ENCODE peak calls at places on chromosomes 4 and X, in eight cellular contexts. Z, K, E, I, G, R, J and X are unnamed samples.

GRCh38 chr4:92303621-92304027 is at the start of gene GRID2:
- DNase-seq in G (peak; percentile 1), K (no peak), R (no peak), J (no peak), Z (no peak), I (no peak), E (no peak), X (peak; percentile 16)

GRCh38 chr4:30744386-30744785 is 24.2 kb downstream of the PCDH7 start:
- DNase-seq in K (no peak), J (no peak), R (no peak), Z (no peak), E (no peak), G (no peak), I (no peak), X (no peak)

GRCh38 chr4:154490589-154491340 is 834 bp downstream of the DCHS2 start:
- DNase-seq in Z (no peak), K (no peak), J (peak; percentile 53), I (no peak), R (no peak), G (no peak), E (peak; percentile 85), X (no peak)

GRCh38 chr4:5368426-5368825 is 317.1 kb downstream of the STK32B start:
- DNase-seq in Z (no peak), K (no peak), E (no peak), R (no peak), I (no peak), G (no peak), J (no peak), X (no peak)

GRCh38 chr4:150082241-150082640 is 4.0 kb downstream of the DCLK2 start:
- DNase-seq in I (no peak), Z (no peak), R (no peak), E (no peak), J (no peak), K (peak; percentile 19), G (no peak), X (no peak)

GRCh38 chrX:37578045-37578444 is 6.6 kb downstream of the LANCL3 start:
- DNase-seq in Z (no peak), I (no peak), G (peak; percentile 84), J (no peak), E (no peak), K (no peak), R (no peak), X (peak; percentile 10)

GRCh38 chrX:106144755-106145639 is 23.1 kb upstream of the PWWP3B start:
- DNase-seq in E (no peak), Z (no peak), I (no peak), R (no peak), J (no peak), K (no peak), G (no peak), X (peak; percentile 1)

GRCh38 chr4:4433941-4434340 is 47.0 kb downstream of the NSG1 start:
- DNase-seq in Z (no peak), K (no peak), E (no peak), G (no peak), J (no peak), I (no peak), R (no peak), X (no peak)

GRCh38 chr4:57168986-57169385 is 58.8 kb upstream of the IGFBP7 start:
- DNase-seq in G (no peak), R (no peak), E (no peak), J (no peak), I (no peak), K (no peak), Z (no peak), X (no peak)

GRCh38 chr4:37455301-37456062 is 210.9 kb downstream of the NWD2 start:
- DNase-seq in J (no peak), E (no peak), R (no peak), Z (no peak), G (no peak), K (no peak), I (no peak), X (no peak)

GRCh38 chrX:95330292-95330691 is 1354.3 kb upstream of the DIAPH2 start:
- DNase-seq in E (no peak), K (no peak), J (no peak), G (no peak), R (no peak), Z (no peak), I (no peak), X (no peak)

GRCh38 chrX:123860506-123860840 is 620 bp downstream of the XIAP start:
- DNase-seq in K (no peak), I (no peak), Z (peak; percentile 32), E (no peak), G (no peak), J (no peak), R (peak; percentile 63), X (peak; percentile 50)

GRCh38 chr4:78845469-78845868 is 69.3 kb downstream of the BMP2K start:
- DNase-seq in R (peak; percentile 38), G (no peak), K (peak; percentile 22), E (no peak), I (no peak), Z (no peak), J (no peak), X (peak; percentile 32)

GRCh38 chr4:88803600-88804096 is 106.0 kb upstream of the NAP1L5 start:
- DNase-seq in G (peak; percentile 82), Z (peak; percentile 93), E (no peak), I (peak; percentile 64), K (no peak), J (no peak), R (peak; percentile 98), X (peak; percentile 96)

GRCh38 chr4:138576684-138577083 is 334.5 kb upstream of the SLC7A11 start:
- DNase-seq in E (no peak), J (no peak), G (peak; percentile 27), R (peak; percentile 61), Z (peak; percentile 32), I (no peak), K (no peak), X (peak; percentile 80)

GRCh38 chr4:157447195-157447594 is 226.7 kb downstream of the GRIA2 start:
- DNase-seq in E (no peak), I (no peak), G (peak; percentile 70), K (no peak), R (no peak), J (no peak), Z (no peak), X (no peak)

GRCh38 chrX:12974217-12974796 is 603 bp upstream of the TMSB4X start:
- DNase-seq in J (peak; percentile 82), K (no peak), Z (peak; percentile 72), R (peak; percentile 75), G (peak; percentile 60), E (peak; percentile 90), I (no peak), X (peak; percentile 61)

GRCh38 chr4:8282742-8283141 is 13.2 kb downstream of the HTRA3 start:
- DNase-seq in K (no peak), R (no peak), I (no peak), E (peak; percentile 65), G (no peak), Z (no peak), J (peak; percentile 49), X (no peak)

GRCh38 chrX:154020500-154021115 is 906 bp upstream of the IRAK1 start:
- DNase-seq in G (no peak), J (peak; percentile 43), K (no peak), R (no peak), E (no peak), I (no peak), Z (peak; percentile 38), X (no peak)
- H3K4me3 ChIP-seq in G (peak overlapping the region; percentile 56), J (no peak overlapping the region), K (peak overlapping the region; percentile 83), R (peak overlapping the region; percentile 50), E (peak overlapping the region; percentile 46), I (peak overlapping the region; percentile 51), Z (peak overlapping the region; percentile 56), X (peak overlapping the region; percentile 53)

DNA sequence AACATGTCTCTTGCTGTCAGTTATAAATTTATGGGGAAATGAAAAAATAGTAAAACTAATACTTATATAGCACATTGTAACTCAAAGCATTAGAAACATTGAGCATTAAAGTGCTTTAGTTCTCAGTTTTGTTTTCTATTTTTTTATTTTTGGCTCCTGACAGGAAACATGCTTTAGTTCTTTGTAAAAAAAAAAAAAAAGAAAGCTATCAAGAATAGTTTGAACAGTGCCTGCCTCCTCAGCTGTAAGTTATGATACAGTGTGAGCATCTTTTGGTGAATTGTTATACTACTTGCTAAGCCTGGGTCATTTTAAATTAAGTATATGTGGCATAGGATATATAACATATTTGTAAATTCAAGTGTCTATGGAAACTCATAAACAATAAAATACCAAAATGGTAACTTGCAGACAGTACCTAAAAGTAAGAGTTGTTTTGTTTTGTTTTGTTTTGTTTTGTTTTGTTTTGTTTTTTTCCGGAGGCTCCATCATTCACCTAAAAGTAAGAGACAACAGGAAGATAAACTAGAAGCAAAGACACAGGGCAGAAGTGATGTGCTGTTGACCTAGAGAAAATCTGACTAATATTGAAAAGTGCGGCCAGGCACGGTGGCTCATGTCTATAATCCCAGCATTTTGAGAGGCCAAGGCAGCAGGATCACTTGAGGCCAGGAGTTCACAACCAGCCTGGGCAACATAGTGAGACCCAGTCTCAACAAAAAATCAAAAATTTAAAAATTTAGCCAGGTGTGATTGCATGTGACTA is 5.4 kb upstream of the CENPC start:
- DNase-seq in E (no peak), I (no peak), G (no peak), R (no peak), Z (no peak), K (no peak), J (no peak), X (no peak)
- H3K4me3 ChIP-seq in E (peak overlapping the region; percentile 11), I (no peak overlapping the region), G (no peak overlapping the region), R (no peak overlapping the region), Z (no peak overlapping the region), K (peak overlapping the region; percentile 52), J (no peak overlapping the region), X (no peak overlapping the region)

GRCh38 chrX:65406532-65406931 is 128.1 kb downstream of the LAS1L start:
- DNase-seq in J (no peak), K (no peak), I (no peak), Z (no peak), E (peak; percentile 73), G (no peak), R (no peak), X (no peak)
- H3K4me3 ChIP-seq in J (no peak overlapping the region), K (no peak overlapping the region), I (no peak overlapping the region), Z (no peak overlapping the region), E (peak overlapping the region; percentile 25), G (no peak overlapping the region), R (no peak overlapping the region), X (no peak overlapping the region)

GRCh38 chrX:23592741-23593140 is 74.6 kb upstream of the PRDX4 start:
- DNase-seq in Z (no peak), E (no peak), G (no peak), J (no peak), R (no peak), I (no peak), K (no peak), X (no peak)
- H3K4me3 ChIP-seq in Z (no peak overlapping the region), E (no peak overlapping the region), G (no peak overlapping the region), J (no peak overlapping the region), R (no peak overlapping the region), I (no peak overlapping the region), K (no peak overlapping the region), X (no peak overlapping the region)

DNA sequence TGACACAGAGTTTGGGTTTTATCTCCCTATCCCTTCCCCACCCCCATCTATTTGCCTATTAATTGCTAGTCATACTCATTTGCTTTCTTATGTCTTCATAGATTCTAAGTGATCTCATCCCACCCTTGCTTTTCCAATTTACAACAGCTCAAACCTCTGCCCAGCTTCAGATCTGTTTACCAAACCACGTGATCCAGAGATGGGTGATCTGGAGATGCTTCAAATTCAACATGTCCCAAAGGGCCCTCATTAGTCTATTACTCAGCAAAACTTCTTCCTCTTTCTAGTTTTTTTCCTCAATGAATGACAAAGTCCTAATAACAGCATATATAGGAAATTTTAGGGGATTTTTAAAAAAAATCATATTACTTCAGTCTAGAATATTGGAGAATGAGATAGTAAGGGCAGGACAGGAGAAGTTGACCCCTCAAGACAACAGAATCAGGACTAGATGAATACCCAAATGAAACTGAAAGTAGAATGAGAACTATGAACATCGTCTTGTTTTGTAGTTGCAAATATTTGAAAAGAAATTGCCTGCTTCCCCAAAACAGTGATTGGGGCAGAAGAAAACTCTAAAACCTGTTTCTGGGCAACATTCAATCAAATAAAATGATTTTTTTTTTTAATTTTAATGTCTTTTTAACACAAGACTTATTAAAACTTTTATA is 127.1 kb downstream of the CFAP299 start:
- DNase-seq in G (no peak), R (no peak), I (no peak), K (no peak), J (no peak), Z (peak; percentile 51), E (no peak), X (no peak)
- H3K4me3 ChIP-seq in G (no peak overlapping the region), R (no peak overlapping the region), I (no peak overlapping the region), K (no peak overlapping the region), J (no peak overlapping the region), Z (peak overlapping the region; percentile 45), E (no peak overlapping the region), X (no peak overlapping the region)